ENCODE peak calls at places on chromosomes 6 and 20, in five cellular contexts. M is Calu3; P is stimulated activated CD8-positive, alpha-beta memory T cell treated with anti-CD3 and anti-CD28 coated beads, Interleukin-15, amount 100 ng/mL, for 4 hours; T is nephron progenitor cell; S is stimulated activated CD4-positive, alpha-beta T cell treated with anti-CD3 and anti-CD28 coated beads, Interleukin-2, amount 100 ng/mL, for 24 hours. C is an unnamed sample.

GRCh38 chr6:81204741-81205140 is 547.7 kb downstream of the TENT5A start:
- DNase-seq in M (no peak), P (no peak), T (no peak), S (no peak), C (no peak)

GRCh38 chr6:14025160-14025559 is 92.4 kb upstream of the CD83 start:
- DNase-seq in M (no peak), P (no peak), T (no peak), S (no peak), C (no peak)

GRCh38 chr6:159871911-159872310 is 18.9 kb upstream of the MAS1 start:
- DNase-seq in M (no peak), P (no peak), T (no peak), S (no peak), C (no peak)

GRCh38 chr20:40632346-40632976 is 56.6 kb downstream of the MAFB start:
- DNase-seq in M (no peak), P (no peak), T (no peak), S (no peak), C (no peak)

GRCh38 chr6:43060034-43060754 is 763 bp downstream of the KLC4 start:
- DNase-seq in M (peak), P (no peak), T (no peak), S (no peak), C (no peak)

GRCh38 chr6:148874698-148875293 is 128.0 kb downstream of the UST start:
- DNase-seq in M (no peak), P (no peak), T (no peak), S (no peak), C (peak)

GRCh38 chr20:63116412-63117106 is 99.4 kb downstream of the YTHDF1 start:
- DNase-seq in M (no peak), P (no peak), T (peak), S (no peak), C (peak)

GRCh38 chr6:154403803-154404202 is 47.2 kb upstream of the IPCEF1 start:
- DNase-seq in M (no peak), P (no peak), T (no peak), S (no peak), C (peak)

GRCh38 chr20:57415791-57416190 is 24.6 kb downstream of the RBM38 start:
- DNase-seq in M (no peak), P (no peak), T (no peak), S (no peak), C (peak)

GRCh38 chr6:33702345-33702977 is 9.0 kb downstream of the UQCC2 start:
- DNase-seq in M (peak), P (no peak), T (no peak), S (no peak), C (no peak)

GRCh38 chr20:48416002-48416401 is 411.8 kb downstream of the PREX1 start:
- DNase-seq in M (no peak), P (no peak), T (no peak), S (no peak), C (no peak)

GRCh38 chr20:46559685-46560440 is 9.4 kb upstream of the OCSTAMP start:
- DNase-seq in M (peak), P (no peak), T (no peak), S (no peak), C (no peak)

GRCh38 chr20:10131612-10132345 is 86.9 kb upstream of the SNAP25 start:
- DNase-seq in M (no peak), P (no peak), T (peak), S (no peak), C (no peak)

GRCh38 chr6:156859686-156860085 is 82.5 kb downstream of the ARID1B start:
- DNase-seq in M (no peak), P (no peak), T (no peak), S (no peak), C (no peak)

GRCh38 chr6:149508485-149508884 is 23.7 kb upstream of the ZC3H12D start:
- DNase-seq in M (no peak), P (peak), T (no peak), S (peak), C (no peak)

GRCh38 chr20:35232575-35232974 is 6.1 kb downstream of the MMP24 start:
- DNase-seq in M (no peak), P (no peak), T (no peak), S (no peak), C (no peak)

GRCh38 chr6:116156405-116157326 is 30.7 kb upstream of the COL10A1 start:
- DNase-seq in M (no peak), P (no peak), T (no peak), S (no peak), C (no peak)

GRCh38 chr20:5211803-5212714 is 85.3 kb downstream of the CDS2 start:
- DNase-seq in M (no peak), P (no peak), T (no peak), S (no peak), C (no peak)

GRCh38 chr6:159221486-159222170 is 52.4 kb downstream of the FNDC1 start:
- DNase-seq in M (no peak), P (no peak), T (no peak), S (no peak), C (no peak)

GRCh38 chr6:48671506-48671905 is 560.5 kb upstream of the PTCHD4 start:
- DNase-seq in M (no peak), P (no peak), T (no peak), S (no peak), C (no peak)

GRCh38 chr20:15113374-15113773 is 776.0 kb upstream of the FLRT3 start:
- DNase-seq in M (no peak), P (no peak), T (no peak), S (no peak), C (no peak)

GRCh38 chr6:162244031-162244430 is 483.5 kb downstream of the PRKN start:
- DNase-seq in M (no peak), P (no peak), T (no peak), S (no peak), C (no peak)

GRCh38 chr20:12171927-12172581 is 254.4 kb downstream of the BTBD3 start:
- DNase-seq in M (no peak), P (no peak), T (no peak), S (no peak), C (peak)

GRCh38 chr20:45489083-45489531 is 19.6 kb downstream of the WFDC2 start:
- DNase-seq in M (peak), P (no peak), T (no peak), S (no peak), C (no peak)

GRCh38 chr6:149779644-149779963 is 30.1 kb downstream of the PCMT1 start:
- DNase-seq in M (no peak), P (no peak), T (no peak), S (no peak), C (no peak)

GRCh38 chr20:31670371-31671228 is 32.9 kb downstream of the COX4I2 start:
- DNase-seq in M (no peak), P (no peak), T (no peak), S (no peak), C (peak)

GRCh38 chr20:59014680-59015389 is 4.4 kb upstream of the TUBB1 start:
- DNase-seq in M (no peak), P (no peak), T (no peak), S (peak), C (peak)

GRCh38 chr20:20229595-20229994 is 138.3 kb upstream of the INSM1 start:
- DNase-seq in M (no peak), P (no peak), T (no peak), S (no peak), C (no peak)

GRCh38 chr20:52943185-52943841 is 28.8 kb upstream of the TSHZ2 start:
- DNase-seq in M (no peak), P (no peak), T (no peak), S (no peak), C (no peak)

GRCh38 chr6:44527191-44527960 is 139.9 kb downstream of the CDC5L start:
- DNase-seq in M (no peak), P (no peak), T (no peak), S (no peak), C (no peak)

GRCh38 chr20:38840894-38841470 is 35.5 kb downstream of the PPP1R16B start:
- DNase-seq in M (no peak), P (no peak), T (no peak), S (no peak), C (no peak)

GRCh38 chr20:19257865-19258264 is 45.4 kb downstream of the SLC24A3 start:
- DNase-seq in M (no peak), P (no peak), T (no peak), S (no peak), C (no peak)

GRCh38 chr6:23244300-23244699 is 674.9 kb downstream of the HDGFL1 start:
- DNase-seq in M (no peak), P (no peak), T (no peak), S (no peak), C (no peak)

GRCh38 chr6:39507331-39507998 is 185.0 kb upstream of the KCNK16 start:
- DNase-seq in M (no peak), P (no peak), T (no peak), S (no peak), C (no peak)

GRCh38 chr6:41543087-41543486 is 3.1 kb upstream of the FOXP4 start:
- DNase-seq in M (no peak), P (no peak), T (no peak), S (no peak), C (no peak)

GRCh38 chr6:34916348-34916967 is 27.4 kb downstream of the ANKS1A start:
- DNase-seq in M (no peak), P (no peak), T (no peak), S (no peak), C (no peak)

GRCh38 chr20:8854566-8854965 is 214.3 kb upstream of the PLCB4 start:
- DNase-seq in M (no peak), P (no peak), T (no peak), S (no peak), C (no peak)

GRCh38 chr6:14781707-14782306 is 464.1 kb upstream of the JARID2 start:
- DNase-seq in M (no peak), P (no peak), T (no peak), S (no peak), C (no peak)

GRCh38 chr6:148247386-148248063 is 95.1 kb upstream of the SASH1 start:
- DNase-seq in M (no peak), P (no peak), T (no peak), S (no peak), C (peak)

GRCh38 chr20:6178537-6178936 is 55.7 kb upstream of the FERMT1 start:
- DNase-seq in M (no peak), P (no peak), T (no peak), S (no peak), C (peak)